ENCODE peak calls at places on chromosomes 6 and 20, in five cellular contexts. E is CD4-positive, alpha-beta memory T cell; O is IMR-90; U is A549; A is suprapubic skin. B is an unnamed sample.

GRCh38 chr20:37521091-37521771 is at the start of gene NNAT:
- DNase-seq in U (no peak), E (no peak), A (no peak), O (no peak), B (no peak)

GRCh38 chr6:49906511-49906910 is 40.2 kb upstream of the CRISP1 start:
- DNase-seq in E (no peak), U (no peak), O (no peak), A (no peak), B (no peak)

GRCh38 chr20:11271920-11272594 is 598.3 kb upstream of the JAG1 start:
- DNase-seq in A (no peak), O (no peak), E (no peak), U (no peak), B (no peak)

GRCh38 chr6:36272234-36272633 is 2.4 kb downstream of the PNPLA1 start:
- DNase-seq in E (no peak), A (no peak), O (no peak), U (no peak), B (no peak)

GRCh38 chr6:93562566-93562965 is 143.2 kb upstream of the EPHA7 start:
- DNase-seq in E (no peak), A (no peak), O (no peak), U (no peak), B (no peak)

GRCh38 chr6:12586696-12587095 is 129.9 kb upstream of the PHACTR1 start:
- DNase-seq in U (no peak), A (no peak), O (no peak), E (no peak), B (no peak)

GRCh38 chr6:35360349-35361138 is 18.2 kb downstream of the PPARD start:
- DNase-seq in U (peak; percentile 14), O (peak; percentile 36), E (no peak), A (no peak), B (peak; percentile 66)

GRCh38 chr6:19736066-19736465 is 101.1 kb upstream of the ID4 start:
- DNase-seq in O (no peak), U (no peak), E (no peak), A (no peak), B (no peak)

GRCh38 chr6:134058622-134059366 is 6.4 kb upstream of the SLC2A12 start:
- DNase-seq in O (peak; percentile 20), E (no peak), A (no peak), U (no peak), B (no peak)

GRCh38 chr20:63475209-63475608 is 2.8 kb upstream of the KCNQ2 start:
- DNase-seq in U (peak; percentile 52), O (peak; percentile 18), A (no peak), E (no peak), B (no peak)

GRCh38 chr6:154991207-154991606 is 3.9 kb upstream of the TIAM2 start:
- DNase-seq in O (no peak), A (no peak), U (no peak), E (no peak), B (no peak)

GRCh38 chr6:139572001-139572400 is 197.6 kb upstream of the CITED2 start:
- DNase-seq in O (no peak), E (no peak), A (no peak), U (no peak), B (no peak)

GRCh38 chr6:33620158-33620583 is 951 bp upstream of the ITPR3 start:
- DNase-seq in O (no peak), A (no peak), U (no peak), E (peak; percentile 31), B (peak; percentile 86)

GRCh38 chr20:42380287-42380686 is 762.1 kb upstream of the CHD6 start:
- DNase-seq in A (no peak), O (no peak), E (no peak), U (no peak), B (no peak)

GRCh38 chr6:41970436-41970846 is 28.8 kb upstream of the CCND3 start:
- DNase-seq in U (peak; percentile 65), A (peak; percentile 56), O (peak; percentile 38), E (no peak), B (peak; percentile 73)

GRCh38 chr6:108115598-108116058 is 41.1 kb upstream of the OSTM1 start:
- DNase-seq in E (no peak), O (peak; percentile 11), U (peak; percentile 76), A (no peak), B (peak; percentile 76)

GRCh38 chr6:152642578-152643375 is 5.6 kb upstream of the SYNE1 start:
- DNase-seq in U (peak; percentile 78), A (no peak), E (no peak), O (peak; percentile 55), B (peak; percentile 79)

GRCh38 chr6:26422329-26422728 is 18.0 kb upstream of the BTN3A3 start:
- DNase-seq in A (no peak), E (no peak), U (no peak), O (no peak), B (no peak)

GRCh38 chr6:125015152-125015551 is 52.9 kb downstream of the RNF217 start:
- DNase-seq in O (no peak), U (no peak), E (no peak), A (no peak), B (no peak)

GRCh38 chr20:43533060-43533459 is 25.6 kb downstream of the L3MBTL1 start:
- DNase-seq in A (peak; percentile 37), O (peak; percentile 55), U (no peak), E (no peak), B (peak; percentile 29)

GRCh38 chr6:2900821-2901644 is 2.1 kb downstream of the SERPINB9 start:
- DNase-seq in E (peak; percentile 22), U (no peak), A (no peak), O (no peak), B (no peak)

GRCh38 chr20:49519212-49519712 is 36.8 kb upstream of the KCNB1 start:
- DNase-seq in E (no peak), A (no peak), O (no peak), U (no peak), B (no peak)

GRCh38 chr6:159623156-159623555 is 69.9 kb downstream of the SOD2 start:
- DNase-seq in O (no peak), A (no peak), U (no peak), E (no peak), B (no peak)

GRCh38 chr6:41560440-41561192 is 14.4 kb downstream of the FOXP4 start:
- DNase-seq in U (no peak), A (no peak), O (no peak), E (peak; percentile 92), B (no peak)

GRCh38 chr20:36573798-36574277 is 441 bp downstream of the TGIF2 start:
- DNase-seq in U (no peak), E (peak; percentile 35), O (no peak), A (peak; percentile 80), B (peak; percentile 78)

GRCh38 chr20:8147476-8147875 is 15.4 kb downstream of the PLCB1 start:
- DNase-seq in U (no peak), O (no peak), A (no peak), E (no peak), B (no peak)

DNA sequence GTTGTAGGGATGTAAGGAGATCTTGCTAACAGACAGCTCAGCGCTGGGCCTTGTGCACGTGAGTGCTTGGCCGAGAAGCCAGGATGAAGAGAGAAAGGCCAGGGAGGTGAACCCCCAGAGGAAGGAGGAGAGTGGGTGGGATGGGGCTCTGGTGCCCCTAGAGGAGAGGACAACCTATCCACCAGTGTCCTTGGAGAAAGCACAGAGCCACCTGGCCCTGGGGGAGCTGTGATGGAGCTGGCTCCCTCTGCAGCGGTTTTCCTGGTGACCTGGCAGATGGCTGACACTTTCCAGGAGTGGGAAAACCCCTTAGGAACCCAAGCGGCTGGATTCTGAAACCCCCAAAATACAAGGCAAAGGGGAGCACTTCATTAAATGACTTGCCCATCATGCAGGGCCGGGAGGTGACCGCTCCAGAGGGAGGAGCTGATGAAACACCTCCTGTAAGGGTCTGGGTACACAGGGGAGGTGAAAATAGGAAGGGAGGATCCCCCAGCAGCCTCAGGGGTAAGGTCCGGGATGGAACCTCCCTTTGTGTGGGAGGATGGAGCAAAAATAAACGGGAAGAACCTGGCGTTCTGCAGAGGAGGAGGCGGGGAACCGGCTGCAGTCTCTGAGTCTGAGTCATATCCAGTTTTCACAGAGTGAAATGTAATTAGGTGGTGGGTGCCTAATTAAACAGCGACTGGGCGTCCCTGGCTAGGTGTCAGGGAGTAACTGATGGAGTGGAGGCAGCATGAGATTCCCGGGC is 80.4 kb downstream of the SULF2 start:
- DNase-seq in A (no peak), E (no peak), U (no peak), O (no peak), B (no peak)
- H3K27ac ChIP-seq in A (no peak overlapping the region), E (no peak overlapping the region), U (no peak overlapping the region), O (no peak overlapping the region), B (no peak overlapping the region)

GRCh38 chr20:55186228-55186627 is 710.8 kb downstream of the DOK5 start:
- DNase-seq in U (no peak), A (no peak), E (no peak), O (no peak), B (no peak)
- H3K9me3 ChIP-seq in U (peaks cover 5% of the 10 kb centered on the region), A (no peaks in the 10 kb centered on the region), E (no peaks in the 10 kb centered on the region), O (peaks cover 12% of the 10 kb centered on the region), B (no peaks in the 10 kb centered on the region)

GRCh38 chr20:23156170-23156841 is 70.2 kb upstream of the CD93 start:
- DNase-seq in E (no peak), A (no peak), U (peak; percentile 41), O (peak; percentile 82), B (no peak)

GRCh38 chr20:23155141-23155590 is 69.0 kb upstream of the CD93 start:
- DNase-seq in O (no peak), E (no peak), U (no peak), A (no peak), B (no peak)

GRCh38 chr20:23159256-23159922 is 73.3 kb upstream of the CD93 start:
- DNase-seq in O (no peak), A (no peak), U (no peak), E (no peak), B (no peak)

GRCh38 chr20:23157741-23158140 is 71.6 kb upstream of the CD93 start:
- DNase-seq in A (peak; percentile 71), U (no peak), O (no peak), E (no peak), B (no peak)

GRCh38 chr20:23156842-23157423 is 70.8 kb upstream of the CD93 start:
- DNase-seq in U (no peak), E (no peak), A (no peak), O (no peak), B (no peak)
- H3K4me1 ChIP-seq in U (peaks cover 32% of the 10 kb centered on the region), E (peaks cover 24% of the 10 kb centered on the region), A (peaks cover 68% of the 10 kb centered on the region), O (peaks cover 22% of the 10 kb centered on the region), B (peaks cover 51% of the 10 kb centered on the region)

GRCh38 chr20:13121840-13122515 is 99.1 kb upstream of the ISM1 start:
- DNase-seq in A (no peak), E (no peak), O (no peak), U (no peak), B (no peak)
- H3K27ac ChIP-seq in A (no peak overlapping the region), E (no peak overlapping the region), O (no peak overlapping the region), U (no peak overlapping the region), B (no peak overlapping the region)

DNA sequence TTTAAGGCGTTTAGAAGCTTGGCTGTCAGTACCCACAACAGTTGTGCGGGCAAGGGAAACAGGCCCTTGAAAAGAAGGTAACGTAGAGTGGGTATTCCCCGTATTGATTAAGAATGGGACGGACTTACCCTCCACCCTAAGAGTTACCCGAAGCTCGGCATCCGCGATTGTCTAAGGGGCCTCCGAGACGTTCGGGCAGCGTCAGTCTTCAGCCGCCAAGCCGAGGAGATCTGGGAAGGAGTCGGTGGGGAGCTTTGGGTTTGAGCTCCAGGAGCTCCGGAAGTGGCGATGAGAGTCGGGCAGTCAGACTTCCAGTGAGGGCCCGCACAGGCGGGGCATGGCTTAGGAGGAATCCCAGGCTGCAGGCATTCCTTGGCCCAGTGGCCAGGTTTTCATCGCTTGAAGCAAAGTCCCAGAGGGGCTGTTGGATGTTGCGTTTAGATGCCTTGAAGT is 748.2 kb upstream of the ADGRB3 start:
- DNase-seq in E (no peak), O (no peak), U (no peak), A (no peak), B (no peak)
- H3K9me3 ChIP-seq in E (no peaks in the 10 kb centered on the region), O (peaks cover 17% of the 10 kb centered on the region), U (no peaks in the 10 kb centered on the region), A (no peaks in the 10 kb centered on the region), B (no peaks in the 10 kb centered on the region)